ENCODE peak calls at places on chromosomes 12 and 14, in eight cellular contexts. V, D, H, P, A, X, O and Y are unnamed samples.

GRCh38 chr14:54662491-54663116 is 95.7 kb downstream of the SAMD4A start:
- DNase-seq in V (no peak), D (no peak), H (no peak), P (no peak), A (no peak), X (no peak), O (no peak), Y (no peak)

GRCh38 chr14:96261053-96261452 is 5.0 kb downstream of the BDKRB1 start:
- DNase-seq in V (no peak), D (no peak), H (no peak), P (no peak), A (no peak), X (no peak), O (no peak), Y (no peak)

GRCh38 chr12:66269757-66270383 is 32.4 kb upstream of the HELB start:
- DNase-seq in V (peak), D (no peak), H (no peak), P (no peak), A (no peak), X (peak), O (no peak), Y (no peak)

GRCh38 chr12:119229837-119230236 is 51.1 kb downstream of the HSPB8 start:
- DNase-seq in V (no peak), D (no peak), H (no peak), P (no peak), A (no peak), X (peak), O (no peak), Y (no peak)

GRCh38 chr14:93972618-93973205 is 3.7 kb downstream of the ASB2 start:
- DNase-seq in V (no peak), D (no peak), H (no peak), P (no peak), A (no peak), X (no peak), O (peak), Y (no peak)

GRCh38 chr14:75484711-75485429 is 37.4 kb upstream of the BATF start:
- DNase-seq in V (no peak), D (no peak), H (no peak), P (no peak), A (no peak), X (no peak), O (no peak), Y (peak)

GRCh38 chr14:105316968-105317498 is 2.5 kb downstream of the PACS2 start:
- DNase-seq in V (no peak), D (no peak), H (no peak), P (no peak), A (no peak), X (no peak), O (no peak), Y (no peak)

GRCh38 chr12:130872179-130873096 is 572 bp downstream of the RAN start:
- DNase-seq in V (peak), D (peak), H (peak), P (no peak), A (no peak), X (peak), O (peak), Y (no peak)

GRCh38 chr14:54794796-54795195 is 107.8 kb downstream of the GCH1 start:
- DNase-seq in V (no peak), D (no peak), H (no peak), P (no peak), A (no peak), X (no peak), O (no peak), Y (peak)

GRCh38 chr12:2739069-2739468 is 55.7 kb upstream of the FKBP4 start:
- DNase-seq in V (no peak), D (no peak), H (no peak), P (no peak), A (no peak), X (no peak), O (no peak), Y (no peak)

GRCh38 chr14:89325299-89325883 is 91.6 kb downstream of the FOXN3 start:
- DNase-seq in V (no peak), D (no peak), H (no peak), P (no peak), A (no peak), X (no peak), O (no peak), Y (no peak)

GRCh38 chr12:91958816-91959215 is 186.8 kb downstream of the BTG1 start:
- DNase-seq in V (no peak), D (no peak), H (no peak), P (no peak), A (no peak), X (no peak), O (no peak), Y (no peak)

GRCh38 chr14:70008863-70009262 is 129.6 kb downstream of the SMOC1 start:
- DNase-seq in V (no peak), D (no peak), H (no peak), P (no peak), A (no peak), X (no peak), O (no peak), Y (no peak)

GRCh38 chr14:36271222-36271621 is 49.2 kb downstream of the MBIP start:
- DNase-seq in V (no peak), D (no peak), H (no peak), P (no peak), A (peak), X (no peak), O (no peak), Y (no peak)

GRCh38 chr14:102957222-102957621 is 34.8 kb downstream of the AMN start:
- DNase-seq in V (no peak), D (peak), H (no peak), P (no peak), A (no peak), X (no peak), O (no peak), Y (no peak)

GRCh38 chr12:52209321-52209720 is 17.5 kb upstream of the KRT80 start:
- DNase-seq in V (no peak), D (no peak), H (no peak), P (no peak), A (peak), X (no peak), O (peak), Y (no peak)

GRCh38 chr12:80188566-80188965 is 89.2 kb downstream of the OTOGL start:
- DNase-seq in V (no peak), D (no peak), H (no peak), P (no peak), A (no peak), X (no peak), O (no peak), Y (no peak)

GRCh38 chr14:77097006-77097688 is 911 bp upstream of the CIPC start:
- DNase-seq in V (peak), D (no peak), H (no peak), P (no peak), A (no peak), X (no peak), O (no peak), Y (no peak)

GRCh38 chr14:63178912-63179311 is 25.3 kb upstream of the RHOJ start:
- DNase-seq in V (no peak), D (no peak), H (no peak), P (no peak), A (no peak), X (no peak), O (no peak), Y (no peak)
- H3K27ac ChIP-seq in V (no peak), D (no peak), H (no peak), P (peak), A (no peak), X (no peak), O (no peak), Y (no peak)

DNA sequence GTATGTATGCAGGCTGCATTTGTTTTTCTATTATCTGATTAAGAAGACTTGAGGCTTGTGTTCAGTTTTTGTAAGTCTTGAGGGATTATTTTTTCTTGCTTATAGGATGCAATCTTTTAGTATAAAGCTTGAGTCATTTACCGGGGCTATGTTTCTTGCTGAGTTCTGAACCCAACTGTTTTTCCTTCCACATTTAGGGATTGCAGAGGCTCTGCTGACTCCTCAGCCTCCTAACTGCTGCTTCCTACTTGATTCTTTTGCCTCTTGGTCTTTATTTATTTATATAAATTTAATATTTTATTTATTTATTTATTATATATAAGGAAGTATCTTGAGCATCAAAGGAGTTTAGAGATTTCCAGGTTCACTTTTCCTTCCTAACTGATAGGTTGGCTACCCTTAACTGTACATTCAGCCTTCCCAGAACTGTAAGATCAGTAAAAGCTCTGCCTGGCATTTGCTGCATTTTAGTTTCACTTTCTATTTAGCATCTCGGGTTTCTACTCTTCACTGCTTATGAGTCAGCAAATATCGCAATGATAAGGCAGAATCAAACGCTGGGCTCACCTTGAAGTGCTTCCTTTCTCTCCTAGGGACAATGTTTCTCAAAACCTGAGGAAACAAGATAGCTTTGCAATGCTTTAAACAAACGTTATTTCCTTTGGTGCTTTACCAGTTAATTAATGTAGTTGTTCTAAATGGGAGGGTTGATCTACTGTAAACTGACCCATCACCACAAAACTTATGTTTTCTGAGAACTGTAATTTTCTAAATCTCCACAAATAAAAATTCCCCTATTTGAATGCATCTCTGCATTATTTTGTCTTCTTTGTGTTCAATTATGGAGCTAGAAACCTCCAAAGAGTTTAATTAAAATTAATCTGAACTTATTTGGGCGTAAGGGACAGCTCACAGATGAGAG is 1183.7 kb upstream of the TMEM132C start:
- DNase-seq in V (peak), D (peak), H (no peak), P (no peak), A (no peak), X (peak), O (no peak), Y (no peak)
- H3K4me3 ChIP-seq in V (peak), D (no peak), H (no peak), P (peak), A (peak), X (no peak), O (peak), Y (peak)

GRCh38 chr12:84738481-84738972 is 174.1 kb downstream of the SLC6A15 start:
- DNase-seq in V (no peak), D (no peak), H (no peak), P (no peak), A (peak), X (no peak), O (no peak), Y (no peak)
- H3K27ac ChIP-seq in V (no peak), D (no peak), H (no peak), P (no peak), A (no peak), X (no peak), O (no peak), Y (no peak)

GRCh38 chr12:71029302-71029701 is 108.8 kb upstream of the PTPRR start:
- DNase-seq in V (no peak), D (no peak), H (no peak), P (no peak), A (no peak), X (no peak), O (no peak), Y (no peak)
- H3K4me3 ChIP-seq in V (no peak), D (no peak), H (no peak), P (no peak), A (no peak), X (no peak), O (no peak), Y (no peak)

GRCh38 chr12:12600659-12601058 is 11.0 kb upstream of the CREBL2 start:
- DNase-seq in V (peak), D (no peak), H (no peak), P (no peak), A (peak), X (no peak), O (peak), Y (no peak)

GRCh38 chr12:12604790-12605189 is 6.9 kb upstream of the CREBL2 start:
- DNase-seq in V (no peak), D (no peak), H (no peak), P (no peak), A (no peak), X (no peak), O (no peak), Y (no peak)

GRCh38 chr12:12598864-12599263 is 12.8 kb upstream of the CREBL2 start:
- DNase-seq in V (no peak), D (no peak), H (no peak), P (no peak), A (no peak), X (no peak), O (no peak), Y (no peak)

GRCh38 chr12:12599750-12600643 is 11.7 kb upstream of the CREBL2 start:
- DNase-seq in V (no peak), D (no peak), H (no peak), P (no peak), A (no peak), X (no peak), O (no peak), Y (no peak)
- H3K27ac ChIP-seq in V (no peak), D (no peak), H (no peak), P (no peak), A (no peak), X (no peak), O (no peak), Y (no peak)

GRCh38 chr12:27971606-27972005 is 927 bp downstream of the PTHLH start:
- DNase-seq in V (no peak), D (no peak), H (no peak), P (no peak), A (no peak), X (no peak), O (no peak), Y (no peak)

GRCh38 chr12:27974735-27975221 is 2.2 kb upstream of the PTHLH start:
- DNase-seq in V (no peak), D (no peak), H (no peak), P (no peak), A (no peak), X (no peak), O (no peak), Y (no peak)

GRCh38 chr12:27970981-27971489 is 1.5 kb downstream of the PTHLH start:
- DNase-seq in V (peak), D (peak), H (no peak), P (no peak), A (peak), X (no peak), O (no peak), Y (no peak)

GRCh38 chr12:27973487-27973890 is 956 bp upstream of the PTHLH start:
- DNase-seq in V (no peak), D (peak), H (no peak), P (no peak), A (no peak), X (no peak), O (no peak), Y (no peak)

GRCh38 chr12:27972721-27973120 is at the start of gene PTHLH:
- DNase-seq in V (no peak), D (no peak), H (no peak), P (no peak), A (no peak), X (no peak), O (no peak), Y (no peak)
- H3K4me3 ChIP-seq in V (no peak), D (no peak), H (no peak), P (no peak), A (no peak), X (no peak), O (no peak), Y (no peak)